ENCODE peak calls at places on chromosome 17, in seven cellular contexts. D is globus pallidus; J is renal cortical epithelial cell; G is OCI-M1; Z is A673; L is GM04504; M is activated naive CD4-positive, alpha-beta T cell treated with anti-CD3 and anti-CD28 coated beads, Interleukin-2, amount 50 U/mL, for 16 hours. H is an unnamed sample.

GRCh38 chr17:81237591-81238489 is 1.0 kb downstream of the TEPSIN start:
- DNase-seq in J (no peak), D (no peak), G (no peak), M (no peak), L (no peak), Z (no peak), H (no peak)

GRCh38 chr17:45261577-45262515 is at the start of gene SPATA32:
- DNase-seq in G (peak), J (no peak), Z (peak), D (no peak), L (no peak), M (peak), H (no peak)

GRCh38 chr17:58786586-58787295 is 31.1 kb downstream of the PPM1E start:
- DNase-seq in D (peak), G (peak), L (peak), J (peak), Z (peak), M (no peak), H (peak)

GRCh38 chr17:50129303-50129945 is 536 bp downstream of the SAMD14 start:
- DNase-seq in J (no peak), G (no peak), L (no peak), M (peak), Z (peak), D (no peak), H (no peak)

GRCh38 chr17:31495049-31495885 is 103.8 kb downstream of the RAB11FIP4 start:
- DNase-seq in G (no peak), J (peak), L (no peak), D (no peak), Z (no peak), M (no peak), H (no peak)

GRCh38 chr17:73536700-73537680 is 107.3 kb downstream of the SDK2 start:
- DNase-seq in G (no peak), J (no peak), D (no peak), M (no peak), Z (no peak), L (no peak), H (no peak)

GRCh38 chr17:78276098-78276497 is 44.7 kb downstream of the TMEM235 start:
- DNase-seq in J (no peak), D (no peak), L (no peak), Z (no peak), G (no peak), M (no peak), H (no peak)

GRCh38 chr17:28133562-28133970 is 91.1 kb downstream of the NLK start:
- DNase-seq in Z (peak), L (peak), M (no peak), D (no peak), J (peak), G (no peak), H (peak)

GRCh38 chr17:16466407-16466806 is 25.6 kb downstream of the LRRC75A start:
- DNase-seq in L (no peak), J (no peak), D (no peak), Z (no peak), M (no peak), G (no peak), H (no peak)

GRCh38 chr17:43171761-43172487 is 910 bp downstream of the NBR1 start:
- DNase-seq in G (peak), Z (peak), M (no peak), D (peak), L (peak), J (peak), H (peak)

GRCh38 chr17:50491510-50491909 is 12.8 kb downstream of the RSAD1 start:
- DNase-seq in M (no peak), J (no peak), D (no peak), L (no peak), G (no peak), Z (no peak), H (no peak)

GRCh38 chr17:78343099-78343432 is 16.8 kb downstream of the SOCS3 start:
- DNase-seq in Z (no peak), D (no peak), L (peak), M (no peak), J (peak), G (peak), H (peak)

GRCh38 chr17:1177099-1177996 is 2.4 kb downstream of the ABR start:
- DNase-seq in G (no peak), D (no peak), M (no peak), J (no peak), Z (peak), L (no peak), H (peak)

GRCh38 chr17:71902931-71903506 is 217.8 kb upstream of the SOX9 start:
- DNase-seq in G (no peak), J (peak), L (no peak), Z (no peak), D (no peak), M (no peak), H (no peak)

GRCh38 chr17:12821376-12821940 is 32.2 kb downstream of the ARHGAP44 start:
- DNase-seq in J (peak), Z (no peak), L (no peak), M (no peak), G (no peak), D (no peak), H (no peak)

GRCh38 chr17:35900280-35900679 is 20.1 kb upstream of the CCL5 start:
- DNase-seq in Z (no peak), G (no peak), L (no peak), D (no peak), M (no peak), J (no peak), H (no peak)